ENCODE peak calls at places on chromosomes 12 and 14, in five cellular contexts. O, I, K, N and E are unnamed samples.
A peak's percentile ranks its signal among the peaks of the same experiment; 100 is the strongest.

GRCh38 chr14:93332853-93333630 is at the start of gene BTBD7:
- DNase-seq in O (peak; percentile 97), N (peak; percentile 94), I (peak; percentile 93), K (peak; percentile 88), E (peak; percentile 95)

GRCh38 chr12:117033382-117034045 is 65.7 kb downstream of the TESC start:
- DNase-seq in N (no peak), K (no peak), I (no peak), O (no peak), E (no peak)

GRCh38 chr12:49648722-49649032 is 25.3 kb downstream of the PRPF40B start:
- DNase-seq in N (no peak), I (no peak), K (no peak), O (no peak), E (no peak)

GRCh38 chr12:50952510-50952909 is at the start of gene HIGD1C:
- DNase-seq in O (no peak), N (no peak), I (no peak), K (no peak), E (no peak)

GRCh38 chr14:94113490-94113889 is 3.0 kb downstream of the IFI27 start:
- DNase-seq in O (peak; percentile 17), K (peak; percentile 66), I (no peak), N (no peak), E (no peak)

GRCh38 chr12:64461634-64462414 is 9.9 kb downstream of the TBK1 start:
- DNase-seq in K (peak; percentile 88), I (no peak), N (no peak), O (no peak), E (no peak)

GRCh38 chr14:32897724-32898064 is 41.0 kb upstream of the NPAS3 start:
- DNase-seq in I (no peak), O (no peak), N (no peak), K (no peak), E (no peak)

GRCh38 chr12:56087220-56087619 is 7.3 kb downstream of the ERBB3 start:
- DNase-seq in I (no peak), K (no peak), N (no peak), O (no peak), E (peak; percentile 71)

GRCh38 chr12:132046561-132046960 is 96.8 kb downstream of the EP400 start:
- DNase-seq in N (no peak), O (no peak), I (no peak), K (peak; percentile 94), E (no peak)

GRCh38 chr14:20998674-20999366 is at the start of gene SLC39A2:
- DNase-seq in O (peak; percentile 92), N (no peak), K (peak; percentile 76), I (no peak), E (peak; percentile 79)

GRCh38 chr14:76304536-76305473 is 71.1 kb upstream of the ESRRB start:
- DNase-seq in O (peak; percentile 26), K (no peak), I (no peak), N (no peak), E (peak; percentile 34)

GRCh38 chr14:32785585-32785984 is 153.1 kb upstream of the NPAS3 start:
- DNase-seq in N (no peak), K (no peak), I (no peak), O (no peak), E (no peak)

GRCh38 chr12:104695453-104696148 is 238.9 kb downstream of the CHST11 start:
- DNase-seq in I (peak; percentile 57), O (peak; percentile 51), K (peak; percentile 100), N (no peak), E (no peak)

GRCh38 chr12:57965766-57966165 is 24.4 kb downstream of the ATP23 start:
- DNase-seq in K (no peak), O (no peak), N (no peak), I (no peak), E (no peak)

GRCh38 chr14:49621114-49621881 is 699 bp downstream of the MGAT2 start:
- DNase-seq in O (peak; percentile 88), I (peak; percentile 9), N (peak; percentile 72), K (peak; percentile 68), E (peak; percentile 75)

GRCh38 chr14:94598816-94599655 is 13.2 kb upstream of the SERPINA3 start:
- DNase-seq in N (peak; percentile 67), O (peak; percentile 70), K (peak; percentile 99), I (no peak), E (peak; percentile 86)

DNA sequence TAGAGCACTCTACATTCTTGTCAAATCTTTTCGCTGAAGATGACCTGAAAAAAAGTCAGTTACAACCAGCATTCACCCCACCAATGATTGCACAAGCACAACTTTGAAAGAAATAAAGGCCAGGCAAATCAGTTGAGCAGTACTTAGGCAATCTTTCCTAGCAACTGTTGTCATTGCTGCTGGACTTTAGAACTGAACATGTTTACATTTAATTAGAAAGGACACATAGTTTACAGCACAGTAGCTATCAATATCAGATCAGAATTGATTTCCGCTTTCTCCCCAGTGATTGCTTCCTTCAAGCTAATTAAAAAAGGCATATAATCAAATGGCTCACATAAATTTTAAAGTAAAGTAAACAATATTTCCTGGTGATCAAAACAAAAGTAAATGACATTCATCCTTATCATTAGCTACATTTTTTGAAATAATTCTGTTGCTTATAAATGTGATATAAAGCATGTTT is 128.4 kb downstream of the FOXA1 start:
- DNase-seq in K (no peak), N (no peak), I (no peak), O (no peak), E (no peak)
- H3K4me3 ChIP-seq in K (no peak overlapping the region), N (no peak overlapping the region), I (no peak overlapping the region), O (peak overlapping the region; percentile 58), E (no peak overlapping the region)

DNA sequence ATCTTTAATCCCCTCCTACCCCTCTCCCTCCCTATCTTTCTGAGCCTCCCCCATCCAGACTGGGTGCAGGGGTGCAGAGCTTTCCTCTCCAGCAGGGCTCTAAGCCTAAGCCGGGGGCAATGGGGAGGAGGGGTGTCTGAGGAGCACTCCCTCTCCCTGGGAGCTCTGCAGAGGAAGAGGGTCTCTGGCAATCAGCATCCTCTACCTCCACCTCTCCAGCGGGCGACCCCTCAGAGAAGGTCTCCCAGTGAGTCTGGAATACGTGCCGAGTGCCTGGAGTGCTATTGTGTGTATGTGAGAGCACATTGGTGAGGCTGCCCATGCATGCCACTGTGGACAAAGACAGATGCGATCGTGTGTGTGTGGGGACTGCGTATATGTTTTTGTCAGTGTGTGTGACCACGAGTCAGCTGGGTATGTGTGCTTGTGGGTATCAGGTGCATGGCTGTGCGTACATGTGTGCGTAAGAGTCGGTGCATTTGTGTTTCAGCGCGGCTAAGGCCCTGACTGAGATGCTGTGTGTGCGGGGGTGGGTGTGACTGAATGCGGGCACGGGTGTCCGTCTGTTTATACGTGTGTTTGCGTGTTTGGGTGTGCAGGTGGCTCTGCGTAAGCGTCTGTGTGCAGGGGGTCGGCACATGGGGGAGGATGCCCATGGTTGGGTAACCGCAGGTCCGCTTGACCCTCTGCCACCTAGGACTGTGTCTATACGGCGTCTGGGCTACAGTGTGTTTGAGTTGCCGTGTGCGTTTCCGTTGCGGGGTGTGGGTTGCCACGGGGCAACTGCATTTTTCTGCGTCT is 905 bp upstream of the DLK1 start:
- DNase-seq in K (no peak), N (no peak), O (peak; percentile 42), I (no peak), E (no peak)
- H3K27me3 ChIP-seq in K (peaks cover 20% of the 10 kb centered on the region), N (no peaks in the 10 kb centered on the region), O (peaks cover 41% of the 10 kb centered on the region), I (no peaks in the 10 kb centered on the region), E (peaks cover 11% of the 10 kb centered on the region)

GRCh38 chr14:103396463-103396862 is 11.2 kb downstream of the MARK3 start:
- DNase-seq in K (no peak), O (no peak), N (no peak), I (no peak), E (no peak)

GRCh38 chr14:103392572-103392971 is 7.4 kb downstream of the MARK3 start:
- DNase-seq in O (no peak), I (no peak), K (no peak), N (no peak), E (no peak)

GRCh38 chr14:103393687-103394626 is 8.7 kb downstream of the MARK3 start:
- DNase-seq in K (peak; percentile 51), O (no peak), N (no peak), I (no peak), E (no peak)

GRCh38 chr14:103393078-103393477 is 7.9 kb downstream of the MARK3 start:
- DNase-seq in K (no peak), N (no peak), O (no peak), I (no peak), E (no peak)

GRCh38 chr14:103395245-103395644 is 10.0 kb downstream of the MARK3 start:
- DNase-seq in I (no peak), K (peak; percentile 27), N (no peak), O (no peak), E (no peak)
- H3K4me1 ChIP-seq in I (peaks cover 23% of the 10 kb centered on the region), K (peaks cover 12% of the 10 kb centered on the region), N (peaks cover 17% of the 10 kb centered on the region), O (peaks cover 4% of the 10 kb centered on the region), E (no peaks in the 10 kb centered on the region)

DNA sequence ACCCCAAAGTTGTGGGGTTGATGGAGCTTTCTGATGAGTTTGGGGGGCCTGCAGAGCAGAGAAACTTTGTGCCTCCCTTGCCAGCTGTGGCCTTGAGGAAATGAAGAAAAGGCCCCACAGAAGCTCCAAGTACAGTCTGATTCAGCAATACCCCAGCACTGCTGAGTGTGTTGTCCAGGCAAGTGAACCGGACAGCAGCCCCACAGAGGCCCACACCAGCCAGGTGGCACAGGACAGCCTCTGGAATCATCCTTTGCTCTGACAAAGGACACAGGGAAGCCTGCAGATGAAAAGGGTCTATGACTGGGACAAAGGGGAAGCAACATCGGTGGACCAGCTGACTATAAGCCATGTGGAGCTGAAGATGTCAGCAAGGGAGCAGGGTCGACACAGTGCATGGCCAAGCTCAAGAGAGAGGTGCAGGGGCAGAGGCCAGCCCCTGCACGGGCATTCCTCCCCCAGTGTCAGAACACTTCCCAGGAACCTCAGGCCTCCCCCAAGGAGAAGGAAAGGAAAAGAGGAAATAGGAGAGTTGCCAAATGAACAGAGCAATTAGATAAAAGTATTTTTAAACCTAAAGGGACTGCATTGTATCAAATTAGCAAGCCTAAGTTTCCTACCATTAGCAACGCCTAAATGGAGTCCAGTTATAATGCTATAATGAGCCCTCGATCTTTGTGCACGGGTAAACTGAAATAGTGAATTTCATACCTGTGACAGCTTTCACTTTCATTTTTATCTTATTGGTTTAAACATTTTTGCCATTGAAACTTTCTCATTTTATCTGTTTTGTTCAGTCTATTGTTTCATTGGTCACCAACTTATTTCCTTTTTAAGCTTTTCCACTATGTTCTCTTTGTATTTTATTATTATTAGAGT is 46.3 kb upstream of the PTGDR start:
- DNase-seq in K (no peak), O (no peak), I (no peak), N (no peak), E (no peak)
- H3K4me3 ChIP-seq in K (no peak overlapping the region), O (no peak overlapping the region), I (peak overlapping the region; percentile 53), N (no peak overlapping the region), E (peak overlapping the region; percentile 4)